ENCODE peak calls at places on chromosomes 5 and 9, in nine cellular contexts. W, N, E, C, Q, Y, H, Z and B are unnamed samples.

GRCh38 chr5:95861221-95861857 is 38.8 kb upstream of the GLRX start:
- DNase-seq in W (peak), N (peak), E (peak), C (no peak), Q (peak), Y (peak), H (peak), Z (peak), B (peak)

GRCh38 chr9:99114846-99115500 is 10.1 kb downstream of the TGFBR1 start:
- DNase-seq in W (no peak), N (no peak), E (no peak), C (no peak), Q (no peak), Y (no peak), H (no peak), Z (no peak), B (peak)

GRCh38 chr9:7011395-7012067 is 253.8 kb downstream of the KDM4C start:
- DNase-seq in W (no peak), N (no peak), E (no peak), C (no peak), Q (no peak), Y (no peak), H (no peak), Z (peak), B (no peak)

GRCh38 chr9:80004687-80005086 is 432.9 kb downstream of the TLE4 start:
- DNase-seq in W (no peak), N (no peak), E (no peak), C (no peak), Q (no peak), Y (no peak), H (no peak), Z (no peak), B (no peak)

GRCh38 chr5:38011641-38012188 is 171.9 kb upstream of the GDNF start:
- DNase-seq in W (no peak), N (no peak), E (no peak), C (no peak), Q (no peak), Y (no peak), H (no peak), Z (no peak), B (no peak)

GRCh38 chr9:127061411-127061810 is 61.0 kb downstream of the ANGPTL2 start:
- DNase-seq in W (no peak), N (no peak), E (no peak), C (no peak), Q (no peak), Y (no peak), H (no peak), Z (no peak), B (no peak)

GRCh38 chr9:133463234-133463863 is 3.6 kb downstream of the CACFD1 start:
- DNase-seq in W (peak), N (no peak), E (no peak), C (peak), Q (no peak), Y (no peak), H (peak), Z (no peak), B (no peak)

GRCh38 chr9:70079364-70080103 is 35.9 kb downstream of the MAMDC2 start:
- DNase-seq in W (no peak), N (peak), E (no peak), C (no peak), Q (peak), Y (peak), H (no peak), Z (peak), B (peak)

GRCh38 chr5:32312194-32312681 is 501 bp downstream of the MTMR12 start:
- DNase-seq in W (peak), N (peak), E (peak), C (peak), Q (peak), Y (peak), H (peak), Z (peak), B (peak)

GRCh38 chr9:83935276-83935890 is 14.2 kb upstream of the KIF27 start:
- DNase-seq in W (no peak), N (peak), E (no peak), C (no peak), Q (no peak), Y (peak), H (no peak), Z (peak), B (peak)

GRCh38 chr9:98596486-98596885 is 112.2 kb downstream of the GABBR2 start:
- DNase-seq in W (no peak), N (no peak), E (no peak), C (no peak), Q (no peak), Y (no peak), H (no peak), Z (no peak), B (no peak)

GRCh38 chr9:93598647-93599241 is 22.4 kb downstream of the PHF2 start:
- DNase-seq in W (no peak), N (no peak), E (no peak), C (no peak), Q (no peak), Y (no peak), H (no peak), Z (no peak), B (peak)

GRCh38 chr9:114027159-114027895 is 50.8 kb downstream of the AMBP start:
- DNase-seq in W (no peak), N (no peak), E (peak), C (no peak), Q (no peak), Y (no peak), H (no peak), Z (no peak), B (no peak)

GRCh38 chr9:70352802-70353201 is 61.7 kb downstream of the KLF9 start:
- DNase-seq in W (no peak), N (peak), E (no peak), C (peak), Q (no peak), Y (no peak), H (peak), Z (peak), B (peak)

GRCh38 chr5:132947661-132948060 is 15.8 kb downstream of the AFF4 start:
- DNase-seq in W (no peak), N (peak), E (no peak), C (no peak), Q (no peak), Y (no peak), H (no peak), Z (peak), B (no peak)

GRCh38 chr9:99038396-99038795 is 66.5 kb upstream of the TGFBR1 start:
- DNase-seq in W (no peak), N (no peak), E (no peak), C (no peak), Q (no peak), Y (no peak), H (no peak), Z (no peak), B (no peak)

GRCh38 chr9:136237486-136238341 is 7.9 kb downstream of the QSOX2 start:
- DNase-seq in W (no peak), N (no peak), E (no peak), C (peak), Q (no peak), Y (no peak), H (no peak), Z (no peak), B (no peak)

GRCh38 chr5:135864503-135865443 is 30.3 kb downstream of the SLC25A48 start:
- DNase-seq in W (no peak), N (no peak), E (no peak), C (no peak), Q (no peak), Y (no peak), H (no peak), Z (no peak), B (no peak)

GRCh38 chr9:19411316-19411715 is 2.5 kb downstream of the ACER2 start:
- DNase-seq in W (no peak), N (peak), E (no peak), C (no peak), Q (no peak), Y (no peak), H (no peak), Z (peak), B (peak)

GRCh38 chr5:21615195-21615765 is 1237.9 kb downstream of the CDH12 start:
- DNase-seq in W (no peak), N (no peak), E (no peak), C (no peak), Q (no peak), Y (no peak), H (no peak), Z (no peak), B (no peak)

GRCh38 chr5:53423724-53424123 is 56.7 kb upstream of the FST start:
- DNase-seq in W (no peak), N (no peak), E (no peak), C (no peak), Q (no peak), Y (no peak), H (no peak), Z (no peak), B (no peak)

GRCh38 chr9:83011611-83012010 is 51.3 kb downstream of the RASEF start:
- DNase-seq in W (no peak), N (no peak), E (no peak), C (no peak), Q (no peak), Y (no peak), H (no peak), Z (no peak), B (no peak)

GRCh38 chr5:9790276-9790675 is 160.1 kb upstream of the TAS2R1 start:
- DNase-seq in W (no peak), N (no peak), E (no peak), C (no peak), Q (no peak), Y (no peak), H (no peak), Z (no peak), B (peak)

GRCh38 chr5:145511351-145511750 is 323.8 kb downstream of the PRELID2 start:
- DNase-seq in W (no peak), N (no peak), E (no peak), C (no peak), Q (no peak), Y (no peak), H (no peak), Z (no peak), B (no peak)

GRCh38 chr9:110526426-110526825 is 53.1 kb downstream of the SVEP1 start:
- DNase-seq in W (no peak), N (peak), E (no peak), C (no peak), Q (no peak), Y (peak), H (no peak), Z (peak), B (peak)

GRCh38 chr5:77971965-77972544 is 195.9 kb upstream of the TBCA start:
- DNase-seq in W (no peak), N (no peak), E (no peak), C (no peak), Q (no peak), Y (no peak), H (no peak), Z (no peak), B (no peak)

GRCh38 chr9:81268048-81268447 is 421.3 kb downstream of the TLE1 start:
- DNase-seq in W (no peak), N (peak), E (no peak), C (no peak), Q (no peak), Y (no peak), H (no peak), Z (no peak), B (peak)

GRCh38 chr9:107268560-107268959 is 14.5 kb upstream of the RAD23B start:
- DNase-seq in W (no peak), N (no peak), E (no peak), C (no peak), Q (no peak), Y (no peak), H (no peak), Z (no peak), B (no peak)

GRCh38 chr5:43017438-43017820 is 22.7 kb downstream of the ANXA2R start:
- DNase-seq in W (peak), N (peak), E (no peak), C (no peak), Q (no peak), Y (no peak), H (no peak), Z (peak), B (peak)

GRCh38 chr9:134344068-134344820 is 18.0 kb downstream of the RXRA start:
- DNase-seq in W (no peak), N (no peak), E (no peak), C (peak), Q (no peak), Y (no peak), H (no peak), Z (no peak), B (no peak)

GRCh38 chr5:140018517-140018916 is 24.6 kb downstream of the NRG2 start:
- DNase-seq in W (no peak), N (no peak), E (no peak), C (no peak), Q (no peak), Y (no peak), H (no peak), Z (no peak), B (no peak)

DNA sequence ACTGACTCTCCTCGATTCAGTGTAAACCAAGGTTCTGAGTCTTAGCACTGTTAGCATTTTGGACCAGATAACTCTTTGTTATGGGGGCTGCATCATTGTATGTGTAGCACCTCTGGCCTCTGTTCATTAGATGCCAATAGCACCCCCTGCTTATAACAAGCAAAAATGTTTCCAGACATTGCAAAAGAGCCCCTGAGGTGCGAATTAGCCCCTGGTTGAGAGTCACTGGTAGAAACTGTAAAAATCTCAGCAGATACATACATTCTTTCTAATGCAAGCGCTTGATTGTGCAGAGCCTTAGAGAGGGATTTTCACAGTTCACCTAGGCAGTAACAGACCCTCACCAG is 2.8 kb downstream of the ADRB2 start:
- DNase-seq in W (peak), N (no peak), E (no peak), C (no peak), Q (no peak), Y (no peak), H (no peak), Z (no peak), B (no peak)
- H3K4me3 ChIP-seq in W (peak), N (no peak), E (peak), C (no peak), Q (no peak), Y (no peak), H (no peak), Z (no peak), B (no peak)

DNA sequence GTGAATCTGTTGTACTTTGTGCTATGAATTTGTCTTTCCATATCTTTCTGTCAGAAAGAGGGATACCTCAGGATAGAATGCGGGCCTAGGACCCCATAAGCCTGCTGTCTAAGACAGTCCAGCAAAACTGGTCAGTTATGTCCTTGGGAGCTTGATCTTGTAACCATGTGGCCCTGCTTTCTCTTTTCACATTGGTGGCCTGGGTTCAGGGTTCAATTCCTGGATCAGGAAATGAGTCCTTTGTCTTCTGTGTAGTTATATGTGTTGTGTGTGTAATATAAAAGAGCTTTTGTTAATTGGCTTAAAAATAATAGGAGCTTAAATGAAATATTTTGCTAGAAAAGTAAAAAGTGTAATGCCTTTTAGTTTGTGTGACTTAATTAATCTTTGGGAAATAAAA is 16.9 kb downstream of the FREM1 start:
- DNase-seq in W (no peak), N (no peak), E (no peak), C (no peak), Q (no peak), Y (no peak), H (no peak), Z (no peak), B (no peak)
- TF ChIP-seq CTCF in W (no peak), N (no peak), E (no peak), C (no peak), Q (no peak), Y (no peak), H (no peak), Z (no peak), B (no peak)

GRCh38 chr9:12778389-12778788 is 3.6 kb downstream of the LURAP1L start:
- DNase-seq in W (no peak), N (no peak), E (no peak), C (no peak), Q (no peak), Y (no peak), H (no peak), Z (no peak), B (no peak)
- H3K4me3 ChIP-seq in W (no peak), N (no peak), E (no peak), C (no peak), Q (no peak), Y (no peak), H (peak), Z (no peak), B (peak)

DNA sequence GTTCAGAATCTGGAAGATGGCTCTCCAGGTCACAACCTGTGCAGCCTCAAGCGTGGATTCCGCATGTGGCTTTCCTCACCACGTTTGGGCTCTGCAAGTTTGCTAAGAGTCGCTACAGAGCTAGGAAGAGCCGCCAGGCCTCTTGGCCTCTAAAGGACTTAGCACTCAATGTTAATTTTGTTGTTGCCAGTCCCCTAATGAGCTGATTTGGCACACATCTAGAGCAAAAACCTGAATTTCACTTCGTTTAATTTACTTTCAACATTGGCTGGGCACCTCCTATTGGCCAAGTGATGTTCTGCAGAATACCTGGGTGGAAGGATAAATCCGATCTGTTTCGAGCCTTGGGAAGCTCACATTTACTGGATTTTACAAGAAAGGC is 65.8 kb upstream of the UNC5A start:
- DNase-seq in W (no peak), N (peak), E (no peak), C (peak), Q (no peak), Y (no peak), H (no peak), Z (no peak), B (no peak)
- TF ChIP-seq CTCF in W (peak), N (peak), E (no peak), C (peak), Q (no peak), Y (peak), H (peak), Z (peak), B (peak)